ENCODE peak calls at places on chromosomes 5 and 9, in six cellular contexts. F, C, J, T, S and K are unnamed samples.

GRCh38 chr5:136584474-136584873 is 219.1 kb upstream of the TRPC7 start:
- DNase-seq in F (no peak), C (no peak), J (no peak), T (peak; percentile 7), S (no peak), K (no peak)

GRCh38 chr5:74075900-74076484 is 450.0 kb downstream of the ARHGEF28 start:
- DNase-seq in F (no peak), C (no peak), J (no peak), T (peak; percentile 83), S (no peak), K (no peak)

GRCh38 chr5:143506881-143507552 is 103.5 kb upstream of the NR3C1 start:
- DNase-seq in F (no peak), C (no peak), J (peak; percentile 79), T (peak; percentile 94), S (peak; percentile 96), K (no peak)

GRCh38 chr5:102958481-102959011 is 161.4 kb downstream of the GIN1 start:
- DNase-seq in F (no peak), C (no peak), J (peak; percentile 7), T (peak; percentile 66), S (peak; percentile 36), K (no peak)

GRCh38 chr5:140632366-140633080 is 452 bp downstream of the CD14 start:
- DNase-seq in F (no peak), C (no peak), J (no peak), T (no peak), S (no peak), K (peak; percentile 54)

GRCh38 chr5:44807269-44807668 is 1.5 kb upstream of the MRPS30 start:
- DNase-seq in F (no peak), C (no peak), J (no peak), T (peak; percentile 63), S (no peak), K (no peak)

GRCh38 chr9:115369322-115369957 is 251.5 kb upstream of the TNC start:
- DNase-seq in F (no peak), C (no peak), J (peak; percentile 33), T (no peak), S (peak; percentile 44), K (no peak)

GRCh38 chr5:170636206-170636605 is 132.4 kb downstream of the KCNIP1 start:
- DNase-seq in F (no peak), C (no peak), J (no peak), T (no peak), S (no peak), K (no peak)

GRCh38 chr5:170278611-170279500 is 18.7 kb downstream of the LCP2 start:
- DNase-seq in F (no peak), C (no peak), J (no peak), T (no peak), S (no peak), K (peak; percentile 90)

GRCh38 chr5:122845253-122846050 is at the start of gene SNX24:
- DNase-seq in F (peak; percentile 88), C (peak; percentile 72), J (peak; percentile 91), T (peak; percentile 82), S (peak; percentile 81), K (peak; percentile 57)

GRCh38 chr5:33565304-33565703 is 124.5 kb downstream of the TARS1 start:
- DNase-seq in F (no peak), C (no peak), J (no peak), T (no peak), S (no peak), K (no peak)

GRCh38 chr9:37626708-37627293 is 24.0 kb upstream of the FRMPD1 start:
- DNase-seq in F (no peak), C (no peak), J (no peak), T (no peak), S (no peak), K (no peak)

GRCh38 chr9:33620738-33621439 is 96.8 kb downstream of the ANKRD18B start:
- DNase-seq in F (peak; percentile 13), C (no peak), J (peak; percentile 58), T (peak; percentile 62), S (peak; percentile 23), K (no peak)

GRCh38 chr5:141951341-141951781 is 6.6 kb downstream of the PCDH12 start:
- DNase-seq in F (peak; percentile 52), C (no peak), J (no peak), T (peak; percentile 13), S (no peak), K (no peak)

GRCh38 chr5:142924135-142924883 is 154.1 kb downstream of the ARHGAP26 start:
- DNase-seq in F (no peak), C (no peak), J (no peak), T (peak; percentile 15), S (peak; percentile 60), K (no peak)

GRCh38 chr5:644971-645370 is 32.8 kb downstream of the CEP72 start:
- DNase-seq in F (no peak), C (no peak), J (no peak), T (no peak), S (no peak), K (no peak)

GRCh38 chr9:26331223-26331622 is 561.4 kb downstream of the CAAP1 start:
- DNase-seq in F (no peak), C (no peak), J (no peak), T (no peak), S (no peak), K (no peak)

GRCh38 chr5:172048539-172049101 is 42.2 kb upstream of the FBXW11 start:
- DNase-seq in F (no peak), C (no peak), J (no peak), T (no peak), S (no peak), K (no peak)

GRCh38 chr9:123225374-123225813 is 43.0 kb downstream of the STRBP start:
- DNase-seq in F (peak; percentile 44), C (no peak), J (peak; percentile 49), T (peak; percentile 45), S (peak; percentile 42), K (peak; percentile 6)

GRCh38 chr5:66661149-66661548 is 65.0 kb downstream of the MAST4 start:
- DNase-seq in F (no peak), C (no peak), J (no peak), T (no peak), S (no peak), K (no peak)

GRCh38 chr5:159105318-159106053 is 5.8 kb upstream of the EBF1 start:
- DNase-seq in F (no peak), C (no peak), J (no peak), T (no peak), S (no peak), K (no peak)

GRCh38 chr9:128142061-128142460 is 7.2 kb upstream of the LCN2 start:
- DNase-seq in F (no peak), C (no peak), J (no peak), T (no peak), S (no peak), K (no peak)

GRCh38 chr5:43320846-43321245 is 7.6 kb upstream of the HMGCS1 start:
- DNase-seq in F (no peak), C (no peak), J (no peak), T (no peak), S (no peak), K (no peak)

GRCh38 chr5:6407547-6408259 is 29.4 kb upstream of the MED10 start:
- DNase-seq in F (no peak), C (no peak), J (no peak), T (no peak), S (no peak), K (no peak)

GRCh38 chr9:16417749-16418148 is 452.7 kb downstream of the BNC2 start:
- DNase-seq in F (no peak), C (no peak), J (no peak), T (no peak), S (no peak), K (no peak)

GRCh38 chr9:127393680-127394079 is 3.3 kb upstream of the SLC2A8 start:
- DNase-seq in F (no peak), C (no peak), J (no peak), T (peak; percentile 16), S (no peak), K (no peak)

GRCh38 chr9:79220666-79221065 is 351.1 kb upstream of the TLE4 start:
- DNase-seq in F (no peak), C (no peak), J (no peak), T (no peak), S (no peak), K (no peak)

GRCh38 chr5:25405850-25406249 is 761.1 kb upstream of the CDH10 start:
- DNase-seq in F (no peak), C (no peak), J (no peak), T (no peak), S (no peak), K (no peak)
- H3K9me3 ChIP-seq in F (no peaks in the 10 kb centered on the region), C (no peaks in the 10 kb centered on the region), J (no peaks in the 10 kb centered on the region), T (peaks cover 6% of the 10 kb centered on the region), S (no peaks in the 10 kb centered on the region), K (peaks cover 5% of the 10 kb centered on the region)

GRCh38 chr9:135726138-135726853 is 24.3 kb downstream of the KCNT1 start:
- DNase-seq in F (no peak), C (no peak), J (no peak), T (no peak), S (no peak), K (no peak)
- TF ChIP-seq CTCF in F (peak; percentile 9), C (no peak), J (no peak), T (peak; percentile 17), S (no peak), K (no peak)

GRCh38 chr9:105737205-105737604 is 42.9 kb downstream of the TMEM38B start:
- DNase-seq in F (no peak), C (no peak), J (no peak), T (no peak), S (no peak), K (no peak)
- H3K9me3 ChIP-seq in F (no peaks in the 10 kb centered on the region), C (peaks cover 27% of the 10 kb centered on the region), J (peaks cover 15% of the 10 kb centered on the region), T (peaks cover 5% of the 10 kb centered on the region), S (peaks cover 19% of the 10 kb centered on the region), K (peaks cover 25% of the 10 kb centered on the region)

GRCh38 chr9:131277673-131278420 is 1.5 kb upstream of the FAM78A start:
- DNase-seq in F (peak; percentile 89), C (peak; percentile 60), J (peak; percentile 88), T (peak; percentile 61), S (peak; percentile 69), K (peak; percentile 66)

GRCh38 chr9:131278421-131279111 is 2.3 kb upstream of the FAM78A start:
- DNase-seq in F (no peak), C (no peak), J (no peak), T (no peak), S (no peak), K (no peak)

GRCh38 chr9:131276107-131276888 is at the start of gene FAM78A:
- DNase-seq in F (peak; percentile 48), C (no peak), J (peak; percentile 35), T (no peak), S (no peak), K (no peak)

GRCh38 chr9:131275332-131276106 is 791 bp downstream of the FAM78A start:
- DNase-seq in F (peak; percentile 76), C (no peak), J (no peak), T (no peak), S (no peak), K (no peak)

DNA sequence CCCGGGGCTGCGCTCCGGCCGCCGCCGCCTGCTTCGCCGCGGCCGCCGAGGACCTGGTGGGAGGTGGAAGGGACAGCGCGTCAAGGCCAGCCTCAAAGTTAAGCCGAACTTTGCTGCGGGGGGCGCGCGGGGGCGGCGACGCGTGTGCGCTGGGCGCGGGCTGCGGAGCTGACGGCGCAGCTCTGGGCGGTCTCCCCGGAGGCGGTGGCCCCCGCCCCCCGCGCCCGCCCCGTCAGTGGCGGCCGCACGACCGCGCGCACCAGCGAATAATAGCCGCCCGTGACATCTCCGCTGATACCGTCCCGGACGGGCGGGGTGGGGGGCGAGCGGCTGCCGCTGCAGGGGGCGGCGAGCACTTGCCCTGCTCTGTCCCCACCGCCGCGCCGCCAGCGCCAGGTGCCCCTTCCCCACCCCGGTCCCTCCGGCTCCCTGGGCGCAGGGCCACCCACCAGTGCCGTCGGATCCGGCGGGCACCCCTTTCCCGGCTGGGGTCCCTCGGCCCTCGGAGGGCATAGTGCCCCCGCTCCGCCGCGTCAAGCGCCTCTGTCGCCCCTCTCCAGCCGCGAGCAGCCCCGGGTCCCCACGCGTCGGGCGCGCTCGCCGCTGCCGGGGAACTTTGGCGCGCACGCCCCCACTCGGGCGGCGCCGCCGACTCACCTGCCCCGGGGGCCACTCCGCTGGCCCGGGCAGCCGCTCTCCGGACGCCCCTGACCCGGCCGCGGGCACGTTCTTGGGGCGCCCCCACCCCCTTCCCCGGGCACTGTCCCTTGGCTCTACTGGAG is 772 bp upstream of the FAM78A start:
- DNase-seq in F (peak; percentile 53), C (no peak), J (no peak), T (no peak), S (no peak), K (no peak)
- TF ChIP-seq CTCF in F (no peak), C (no peak), J (no peak), T (no peak), S (peak; percentile 9), K (peak; percentile 15)